ENCODE peak calls at places on chromosomes 6 and 20, in six cellular contexts. One of them, this sample, is unnamed.
A peak's percentile ranks its signal among the peaks of the same experiment; 100 is the strongest.

GRCh38 chr6:141110486-141110885 is 1022.2 kb upstream of the GJE1 start:
- DNase-seq in endothelial cell: no peak
- DNase-seq in NCI-H187 treated with DMSO at 0.1 percent for 48 hours: no peak
- DNase-seq in ACHN: no peak
- DNase-seq in foreskin keratinocyte: peak; percentile 70
- DNase-seq in epithelial cell of prostate: peak; percentile 69
- DNase-seq in this sample: no peak

GRCh38 chr20:37276494-37277252 is 12.8 kb upstream of the MANBAL start:
- DNase-seq in foreskin keratinocyte: no peak
- DNase-seq in ACHN: no peak
- DNase-seq in endothelial cell: no peak
- DNase-seq in NCI-H187 treated with DMSO at 0.1 percent for 48 hours: peak; percentile 54
- DNase-seq in epithelial cell of prostate: peak; percentile 39
- DNase-seq in this sample: peak; percentile 41

GRCh38 chr20:54524849-54525248 is 49.5 kb downstream of the DOK5 start:
- DNase-seq in endothelial cell: no peak
- DNase-seq in epithelial cell of prostate: no peak
- DNase-seq in ACHN: no peak
- DNase-seq in foreskin keratinocyte: no peak
- DNase-seq in NCI-H187 treated with DMSO at 0.1 percent for 48 hours: no peak
- DNase-seq in this sample: no peak

GRCh38 chr6:159715605-159716004 is 11.7 kb upstream of the WTAP start:
- DNase-seq in foreskin keratinocyte: no peak
- DNase-seq in NCI-H187 treated with DMSO at 0.1 percent for 48 hours: no peak
- DNase-seq in endothelial cell: no peak
- DNase-seq in epithelial cell of prostate: no peak
- DNase-seq in ACHN: no peak
- DNase-seq in this sample: no peak

GRCh38 chr6:78942451-78942850 is 75.1 kb downstream of the IRAK1BP1 start:
- DNase-seq in epithelial cell of prostate: no peak
- DNase-seq in NCI-H187 treated with DMSO at 0.1 percent for 48 hours: no peak
- DNase-seq in ACHN: no peak
- DNase-seq in endothelial cell: no peak
- DNase-seq in foreskin keratinocyte: peak; percentile 10
- DNase-seq in this sample: no peak

GRCh38 chr20:50930139-50931047 is 844 bp downstream of the ADNP start:
- DNase-seq in NCI-H187 treated with DMSO at 0.1 percent for 48 hours: no peak
- DNase-seq in epithelial cell of prostate: no peak
- DNase-seq in endothelial cell: peak; percentile 39
- DNase-seq in ACHN: peak; percentile 15
- DNase-seq in foreskin keratinocyte: no peak
- DNase-seq in this sample: peak; percentile 28

GRCh38 chr6:158488065-158488464 is 71.8 kb upstream of the TMEM181 start:
- DNase-seq in endothelial cell: no peak
- DNase-seq in epithelial cell of prostate: peak; percentile 91
- DNase-seq in NCI-H187 treated with DMSO at 0.1 percent for 48 hours: no peak
- DNase-seq in ACHN: peak; percentile 82
- DNase-seq in foreskin keratinocyte: peak; percentile 81
- DNase-seq in this sample: no peak

GRCh38 chr20:31505903-31506302 is 8.3 kb upstream of the HM13 start:
- DNase-seq in ACHN: no peak
- DNase-seq in endothelial cell: no peak
- DNase-seq in NCI-H187 treated with DMSO at 0.1 percent for 48 hours: no peak
- DNase-seq in foreskin keratinocyte: no peak
- DNase-seq in epithelial cell of prostate: no peak
- DNase-seq in this sample: no peak

GRCh38 chr6:37516076-37516919 is 16.6 kb upstream of the CCDC167 start:
- DNase-seq in NCI-H187 treated with DMSO at 0.1 percent for 48 hours: no peak
- DNase-seq in endothelial cell: no peak
- DNase-seq in ACHN: no peak
- DNase-seq in epithelial cell of prostate: peak; percentile 8
- DNase-seq in foreskin keratinocyte: no peak
- DNase-seq in this sample: peak; percentile 30

GRCh38 chr20:59623133-59623532 is 18.8 kb downstream of the PHACTR3 start:
- DNase-seq in epithelial cell of prostate: no peak
- DNase-seq in endothelial cell: no peak
- DNase-seq in NCI-H187 treated with DMSO at 0.1 percent for 48 hours: no peak
- DNase-seq in foreskin keratinocyte: no peak
- DNase-seq in ACHN: no peak
- DNase-seq in this sample: no peak

GRCh38 chr20:20946122-20946759 is 159.9 kb downstream of the LINC00237 start:
- DNase-seq in epithelial cell of prostate: no peak
- DNase-seq in foreskin keratinocyte: no peak
- DNase-seq in ACHN: peak; percentile 17
- DNase-seq in endothelial cell: no peak
- DNase-seq in NCI-H187 treated with DMSO at 0.1 percent for 48 hours: no peak
- DNase-seq in this sample: no peak

GRCh38 chr20:1002682-1003561 is 811 bp upstream of the RSPO4 start:
- DNase-seq in NCI-H187 treated with DMSO at 0.1 percent for 48 hours: no peak
- DNase-seq in foreskin keratinocyte: no peak
- DNase-seq in epithelial cell of prostate: no peak
- DNase-seq in endothelial cell: peak; percentile 18
- DNase-seq in ACHN: no peak
- DNase-seq in this sample: no peak

GRCh38 chr6:17385660-17386059 is 7.7 kb upstream of the CAP2 start:
- DNase-seq in endothelial cell: no peak
- DNase-seq in foreskin keratinocyte: peak; percentile 67
- DNase-seq in ACHN: no peak
- DNase-seq in NCI-H187 treated with DMSO at 0.1 percent for 48 hours: no peak
- DNase-seq in epithelial cell of prostate: no peak
- DNase-seq in this sample: no peak

GRCh38 chr6:36025932-36026327 is 1.5 kb upstream of the SLC26A8 start:
- DNase-seq in foreskin keratinocyte: no peak
- DNase-seq in NCI-H187 treated with DMSO at 0.1 percent for 48 hours: no peak
- DNase-seq in endothelial cell: no peak
- DNase-seq in epithelial cell of prostate: no peak
- DNase-seq in ACHN: peak; percentile 3
- DNase-seq in this sample: no peak

GRCh38 chr6:138691595-138692057 is 81.9 kb upstream of the CCDC28A start:
- DNase-seq in foreskin keratinocyte: peak; percentile 56
- DNase-seq in ACHN: peak; percentile 51
- DNase-seq in endothelial cell: no peak
- DNase-seq in NCI-H187 treated with DMSO at 0.1 percent for 48 hours: no peak
- DNase-seq in epithelial cell of prostate: peak; percentile 34
- DNase-seq in this sample: no peak

GRCh38 chr6:106553440-106553839 is 75.9 kb downstream of the RTN4IP1 start:
- DNase-seq in epithelial cell of prostate: no peak
- DNase-seq in foreskin keratinocyte: no peak
- DNase-seq in ACHN: no peak
- DNase-seq in NCI-H187 treated with DMSO at 0.1 percent for 48 hours: no peak
- DNase-seq in endothelial cell: no peak
- DNase-seq in this sample: no peak

GRCh38 chr6:75922226-75922625 is 150.2 kb downstream of the IMPG1 start:
- DNase-seq in ACHN: peak; percentile 47
- DNase-seq in endothelial cell: no peak
- DNase-seq in epithelial cell of prostate: no peak
- DNase-seq in foreskin keratinocyte: peak; percentile 23
- DNase-seq in NCI-H187 treated with DMSO at 0.1 percent for 48 hours: no peak
- DNase-seq in this sample: no peak

GRCh38 chr6:157222201-157222981 is 100.9 kb downstream of the TMEM242 start:
- DNase-seq in ACHN: no peak
- DNase-seq in epithelial cell of prostate: no peak
- DNase-seq in NCI-H187 treated with DMSO at 0.1 percent for 48 hours: no peak
- DNase-seq in endothelial cell: no peak
- DNase-seq in foreskin keratinocyte: no peak
- DNase-seq in this sample: no peak

GRCh38 chr6:142300758-142301251 is 1.0 kb upstream of the ADGRG6 start:
- DNase-seq in endothelial cell: no peak
- DNase-seq in NCI-H187 treated with DMSO at 0.1 percent for 48 hours: no peak
- DNase-seq in epithelial cell of prostate: peak; percentile 97
- DNase-seq in foreskin keratinocyte: peak; percentile 97
- DNase-seq in ACHN: peak; percentile 56
- DNase-seq in this sample: no peak

GRCh38 chr6:105993769-105994521 is 92.2 kb upstream of the PRDM1 start:
- DNase-seq in NCI-H187 treated with DMSO at 0.1 percent for 48 hours: no peak
- DNase-seq in ACHN: no peak
- DNase-seq in foreskin keratinocyte: no peak
- DNase-seq in epithelial cell of prostate: no peak
- DNase-seq in endothelial cell: no peak
- DNase-seq in this sample: peak; percentile 60

GRCh38 chr6:3273707-3274521 is 15.2 kb downstream of the PSMG4 start:
- DNase-seq in endothelial cell: no peak
- DNase-seq in epithelial cell of prostate: no peak
- DNase-seq in NCI-H187 treated with DMSO at 0.1 percent for 48 hours: no peak
- DNase-seq in foreskin keratinocyte: no peak
- DNase-seq in ACHN: no peak
- DNase-seq in this sample: no peak

GRCh38 chr6:30780642-30780920 is 36.2 kb upstream of the IER3 start:
- DNase-seq in endothelial cell: no peak
- DNase-seq in epithelial cell of prostate: no peak
- DNase-seq in ACHN: no peak
- DNase-seq in foreskin keratinocyte: no peak
- DNase-seq in NCI-H187 treated with DMSO at 0.1 percent for 48 hours: no peak
- DNase-seq in this sample: no peak

GRCh38 chr20:57627972-57628650 is 7.9 kb upstream of the ZBP1 start:
- DNase-seq in epithelial cell of prostate: no peak
- DNase-seq in endothelial cell: no peak
- DNase-seq in ACHN: no peak
- DNase-seq in foreskin keratinocyte: no peak
- DNase-seq in NCI-H187 treated with DMSO at 0.1 percent for 48 hours: no peak
- DNase-seq in this sample: peak; percentile 21

GRCh38 chr6:101395345-101395744 is 1.8 kb downstream of the GRIK2 start:
- DNase-seq in foreskin keratinocyte: no peak
- DNase-seq in NCI-H187 treated with DMSO at 0.1 percent for 48 hours: no peak
- DNase-seq in epithelial cell of prostate: no peak
- DNase-seq in ACHN: peak; percentile 3
- DNase-seq in endothelial cell: no peak
- DNase-seq in this sample: no peak

GRCh38 chr6:167952512-167952859 is 45.0 kb upstream of the KIF25 start:
- DNase-seq in endothelial cell: no peak
- DNase-seq in epithelial cell of prostate: no peak
- DNase-seq in NCI-H187 treated with DMSO at 0.1 percent for 48 hours: no peak
- DNase-seq in ACHN: no peak
- DNase-seq in foreskin keratinocyte: no peak
- DNase-seq in this sample: no peak

GRCh38 chr20:55166063-55166462 is 690.7 kb downstream of the DOK5 start:
- DNase-seq in foreskin keratinocyte: no peak
- DNase-seq in NCI-H187 treated with DMSO at 0.1 percent for 48 hours: no peak
- DNase-seq in epithelial cell of prostate: no peak
- DNase-seq in endothelial cell: no peak
- DNase-seq in ACHN: no peak
- DNase-seq in this sample: no peak

GRCh38 chr6:149887343-149887742 is 10.6 kb downstream of the RAET1E start:
- DNase-seq in NCI-H187 treated with DMSO at 0.1 percent for 48 hours: no peak
- DNase-seq in ACHN: no peak
- DNase-seq in endothelial cell: no peak
- DNase-seq in epithelial cell of prostate: peak; percentile 92
- DNase-seq in foreskin keratinocyte: peak; percentile 78
- DNase-seq in this sample: no peak

GRCh38 chr20:62714006-62714405 is 5.4 kb downstream of the NTSR1 start:
- DNase-seq in foreskin keratinocyte: no peak
- DNase-seq in ACHN: no peak
- DNase-seq in epithelial cell of prostate: no peak
- DNase-seq in NCI-H187 treated with DMSO at 0.1 percent for 48 hours: no peak
- DNase-seq in endothelial cell: no peak
- DNase-seq in this sample: no peak

GRCh38 chr6:33428219-33428890 is 8.5 kb downstream of the SYNGAP1 start:
- DNase-seq in endothelial cell: peak; percentile 51
- DNase-seq in ACHN: peak; percentile 29
- DNase-seq in epithelial cell of prostate: no peak
- DNase-seq in foreskin keratinocyte: no peak
- DNase-seq in NCI-H187 treated with DMSO at 0.1 percent for 48 hours: no peak
- DNase-seq in this sample: peak; percentile 42

GRCh38 chr6:25017486-25017885 is 81.7 kb upstream of the RIPOR2 start:
- DNase-seq in NCI-H187 treated with DMSO at 0.1 percent for 48 hours: no peak
- DNase-seq in foreskin keratinocyte: peak; percentile 65
- DNase-seq in endothelial cell: no peak
- DNase-seq in epithelial cell of prostate: peak; percentile 40
- DNase-seq in ACHN: no peak
- DNase-seq in this sample: no peak

GRCh38 chr6:131322121-131322520 is 186.9 kb downstream of the AKAP7 start:
- DNase-seq in foreskin keratinocyte: no peak
- DNase-seq in ACHN: no peak
- DNase-seq in NCI-H187 treated with DMSO at 0.1 percent for 48 hours: no peak
- DNase-seq in endothelial cell: no peak
- DNase-seq in epithelial cell of prostate: no peak
- DNase-seq in this sample: no peak

This sample was measured in MM.1S.